ENCODE peak calls at places on chromosome 13, in six cellular contexts. L is stimulated activated CD8-positive, alpha-beta memory T cell treated with anti-CD3 and anti-CD28 coated beads, Interleukin-4, amount 100 ng/mL, for 1 hour; Q is WERI-Rb-1; C is stimulated activated CD4-positive, alpha-beta T cell treated with anti-CD3 and anti-CD28 coated beads, TNF-alpha, amount 100 ng/mL, for 24 hours; O is activated CD8-positive, alpha-beta memory T cell treated with anti-CD3 and anti-CD28 coated beads for 1 hour; A is small intestine. Z is an unnamed sample.

GRCh38 chr13:70375718-70376117 is 267.5 kb upstream of the KLHL1 start:
- DNase-seq in L (no peak), Q (no peak), C (no peak), O (no peak), A (peak), Z (peak)

GRCh38 chr13:51739403-51740112 is 64.4 kb downstream of the DHRS12 start:
- DNase-seq in L (no peak), Q (no peak), C (no peak), O (no peak), A (no peak), Z (no peak)

GRCh38 chr13:113546571-113547247 is 37.8 kb upstream of the TFDP1 start:
- DNase-seq in L (no peak), Q (peak), C (no peak), O (no peak), A (no peak), Z (no peak)

GRCh38 chr13:48233886-48234488 is 981 bp downstream of the ITM2B start:
- DNase-seq in L (no peak), Q (no peak), C (no peak), O (no peak), A (peak), Z (no peak)

GRCh38 chr13:110471833-110472162 is 89.7 kb downstream of the RAB20 start:
- DNase-seq in L (no peak), Q (peak), C (no peak), O (no peak), A (no peak), Z (peak)

GRCh38 chr13:48112896-48113525 is 18.1 kb upstream of the MED4 start:
- DNase-seq in L (no peak), Q (no peak), C (no peak), O (no peak), A (no peak), Z (no peak)

GRCh38 chr13:113605866-113606438 is 21.4 kb downstream of the TFDP1 start:
- DNase-seq in L (no peak), Q (no peak), C (no peak), O (no peak), A (no peak), Z (no peak)

GRCh38 chr13:45678282-45678681 is 23.8 kb upstream of the CBY2 start:
- DNase-seq in L (no peak), Q (no peak), C (no peak), O (no peak), A (no peak), Z (no peak)

GRCh38 chr13:94672400-94672799 is 39.9 kb downstream of the SOX21 start:
- DNase-seq in L (no peak), Q (no peak), C (no peak), O (no peak), A (no peak), Z (no peak)

GRCh38 chr13:113791761-113792160 is 32.7 kb downstream of the TMEM255B start:
- DNase-seq in L (no peak), Q (no peak), C (no peak), O (no peak), A (no peak), Z (no peak)

GRCh38 chr13:29535663-29536655 is 59.5 kb downstream of the SLC7A1 start:
- DNase-seq in L (no peak), Q (no peak), C (no peak), O (no peak), A (peak), Z (no peak)

GRCh38 chr13:91017031-91017668 is 330.3 kb upstream of the MIR17HG start:
- DNase-seq in L (no peak), Q (peak), C (no peak), O (no peak), A (peak), Z (peak)

GRCh38 chr13:26370495-26370990 is 116.6 kb downstream of the CDK8 start:
- DNase-seq in L (no peak), Q (no peak), C (no peak), O (no peak), A (no peak), Z (no peak)

GRCh38 chr13:40186041-40186440 is 480.4 kb downstream of the FOXO1 start:
- DNase-seq in L (no peak), Q (peak), C (no peak), O (no peak), A (no peak), Z (no peak)

GRCh38 chr13:49098771-49099512 is 121.2 kb upstream of the MLNR start:
- DNase-seq in L (no peak), Q (no peak), C (no peak), O (no peak), A (peak), Z (no peak)

GRCh38 chr13:101019126-101019525 is 344.5 kb upstream of the TMTC4 start:
- DNase-seq in L (no peak), Q (no peak), C (no peak), O (no peak), A (no peak), Z (no peak)

GRCh38 chr13:76790519-76791289 is 95.5 kb downstream of the KCTD12 start:
- DNase-seq in L (no peak), Q (no peak), C (no peak), O (no peak), A (no peak), Z (no peak)

GRCh38 chr13:71056581-71056980 is 810.4 kb downstream of the DACH1 start:
- DNase-seq in L (no peak), Q (no peak), C (no peak), O (no peak), A (no peak), Z (no peak)

GRCh38 chr13:98577823-98578285 is 947 bp upstream of the STK24 start:
- DNase-seq in L (no peak), Q (no peak), C (no peak), O (no peak), A (no peak), Z (no peak)

GRCh38 chr13:43986395-43986794 is 106.7 kb downstream of the LACC1 start:
- DNase-seq in L (no peak), Q (no peak), C (no peak), O (no peak), A (no peak), Z (no peak)

GRCh38 chr13:39210961-39211534 is 172.8 kb downstream of the NHLRC3 start:
- DNase-seq in L (no peak), Q (no peak), C (no peak), O (no peak), A (no peak), Z (no peak)

GRCh38 chr13:35342440-35342839 is 134.0 kb downstream of the MAB21L1 start:
- DNase-seq in L (no peak), Q (no peak), C (no peak), O (no peak), A (no peak), Z (no peak)

GRCh38 chr13:42804244-42804868 is 23.0 kb downstream of the FAM216B start:
- DNase-seq in L (no peak), Q (no peak), C (no peak), O (no peak), A (no peak), Z (no peak)

GRCh38 chr13:112210401-112210800 is 143.5 kb downstream of the SOX1 start:
- DNase-seq in L (no peak), Q (no peak), C (no peak), O (no peak), A (no peak), Z (no peak)

GRCh38 chr13:112963641-112964040 is 5.4 kb upstream of the MCF2L start:
- DNase-seq in L (no peak), Q (no peak), C (no peak), O (no peak), A (no peak), Z (no peak)

GRCh38 chr13:111315347-111315995 is 5.0 kb upstream of the TEX29 start:
- DNase-seq in L (no peak), Q (no peak), C (no peak), O (no peak), A (no peak), Z (no peak)

GRCh38 chr13:40624338-40624737 is 42.1 kb downstream of the FOXO1 start:
- DNase-seq in L (no peak), Q (no peak), C (peak), O (no peak), A (no peak), Z (no peak)

GRCh38 chr13:22562116-22562515 is 618.7 kb upstream of the SGCG start:
- DNase-seq in L (no peak), Q (no peak), C (no peak), O (no peak), A (no peak), Z (no peak)

GRCh38 chr13:37490176-37490575 is 108.4 kb downstream of the POSTN start:
- DNase-seq in L (no peak), Q (no peak), C (no peak), O (no peak), A (no peak), Z (no peak)

GRCh38 chr13:99484405-99484981 is 16.8 kb upstream of the TM9SF2 start:
- DNase-seq in L (no peak), Q (no peak), C (no peak), O (no peak), A (peak), Z (no peak)

GRCh38 chr13:40236566-40237168 is 429.8 kb downstream of the FOXO1 start:
- DNase-seq in L (no peak), Q (no peak), C (no peak), O (no peak), A (no peak), Z (no peak)

GRCh38 chr13:33262997-33263396 is 22.6 kb downstream of the STARD13 start:
- DNase-seq in L (no peak), Q (no peak), C (no peak), O (no peak), A (no peak), Z (no peak)

GRCh38 chr13:52010890-52011689 is at the start of gene ATP7B:
- DNase-seq in L (no peak), Q (peak), C (peak), O (peak), A (peak), Z (peak)

GRCh38 chr13:108425056-108425455 is 155.5 kb downstream of the TNFSF13B start:
- DNase-seq in L (no peak), Q (no peak), C (no peak), O (no peak), A (no peak), Z (no peak)

GRCh38 chr13:49450105-49450819 is 6.2 kb downstream of the SETDB2 start:
- DNase-seq in L (no peak), Q (no peak), C (no peak), O (no peak), A (no peak), Z (no peak)

Z was measured in colonic mucosa.